ENCODE peak calls at places on chromosome 13, in six cellular contexts. C, V, D, T, S and Y are unnamed samples.

GRCh38 chr13:86298741-86299140 is 499.5 kb upstream of the SLITRK6 start:
- DNase-seq in C (no peak), V (no peak), T (no peak), D (no peak), S (no peak), Y (no peak)

GRCh38 chr13:49517461-49517860 is 21.7 kb downstream of the PHF11 start:
- DNase-seq in D (no peak), T (no peak), V (no peak), C (no peak), S (no peak), Y (no peak)

GRCh38 chr13:30493670-30494381 is 28.1 kb upstream of the HMGB1 start:
- DNase-seq in T (no peak), C (no peak), S (peak; percentile 1), D (no peak), V (no peak), Y (no peak)

GRCh38 chr13:40668335-40668734 is 1.9 kb upstream of the FOXO1 start:
- DNase-seq in S (no peak), D (no peak), C (no peak), V (no peak), T (no peak), Y (no peak)

GRCh38 chr13:98445340-98446233 is 131.3 kb downstream of the STK24 start:
- DNase-seq in V (peak; percentile 31), C (no peak), D (peak; percentile 65), S (peak; percentile 36), T (peak; percentile 75), Y (peak; percentile 88)

GRCh38 chr13:96519380-96519779 is 429.5 kb downstream of the HS6ST3 start:
- DNase-seq in D (no peak), S (no peak), T (no peak), C (no peak), V (no peak), Y (no peak)

GRCh38 chr13:68810660-68811059 is 1297.0 kb upstream of the ATXN8OS start:
- DNase-seq in S (peak; percentile 19), D (peak; percentile 20), T (no peak), V (no peak), C (no peak), Y (no peak)

GRCh38 chr13:73303858-73304257 is 245.1 kb downstream of the KLF5 start:
- DNase-seq in D (peak; percentile 62), T (no peak), C (peak; percentile 45), S (no peak), V (no peak), Y (peak; percentile 12)

GRCh38 chr13:23518231-23518630 is 52.0 kb upstream of the TNFRSF19 start:
- DNase-seq in C (no peak), S (no peak), T (no peak), D (no peak), V (no peak), Y (no peak)

GRCh38 chr13:41407380-41407779 is 50.0 kb upstream of the RGCC start:
- DNase-seq in S (no peak), V (no peak), T (no peak), C (no peak), D (no peak), Y (no peak)

GRCh38 chr13:95784891-95785290 is 108.0 kb downstream of the DNAJC3 start:
- DNase-seq in V (no peak), C (peak; percentile 4), S (no peak), T (no peak), D (peak; percentile 38), Y (no peak)

GRCh38 chr13:24680258-24680920 is at the start of gene ATP12A:
- DNase-seq in T (peak; percentile 33), D (no peak), V (no peak), C (no peak), S (no peak), Y (no peak)

GRCh38 chr13:111166882-111167281 is 51.8 kb downstream of the ARHGEF7 start:
- DNase-seq in V (no peak), D (no peak), C (no peak), S (no peak), T (no peak), Y (no peak)